ENCODE peak calls at places on chromosomes 13 and 19, in six cellular contexts. One of them, this sample, is unnamed.

GRCh38 chr13:42174344-42175162 is 97.4 kb upstream of the AKAP11 start:
- DNase-seq in stimulated activated CD8-positive, alpha-beta memory T cell treated with anti-CD3 and anti-CD28 coated beads, Interleukin-4, amount 100 ng/mL, for 48 hours: no peak
- DNase-seq in activated naive CD8-positive, alpha-beta T cell treated with anti-CD3 and anti-CD28 coated beads for 36 hours: no peak
- DNase-seq in nucleus accumbens: no peak
- DNase-seq in ovary: no peak
- DNase-seq in germinal center: no peak
- DNase-seq in this sample: no peak

GRCh38 chr19:4130635-4131438 is 6.9 kb upstream of the MAP2K2 start:
- DNase-seq in stimulated activated CD8-positive, alpha-beta memory T cell treated with anti-CD3 and anti-CD28 coated beads, Interleukin-4, amount 100 ng/mL, for 48 hours: no peak
- DNase-seq in activated naive CD8-positive, alpha-beta T cell treated with anti-CD3 and anti-CD28 coated beads for 36 hours: no peak
- DNase-seq in ovary: no peak
- DNase-seq in germinal center: no peak
- DNase-seq in nucleus accumbens: no peak
- DNase-seq in this sample: no peak

GRCh38 chr19:14507704-14508246 is 10.4 kb downstream of the DNAJB1 start:
- DNase-seq in nucleus accumbens: no peak
- DNase-seq in ovary: no peak
- DNase-seq in stimulated activated CD8-positive, alpha-beta memory T cell treated with anti-CD3 and anti-CD28 coated beads, Interleukin-4, amount 100 ng/mL, for 48 hours: no peak
- DNase-seq in activated naive CD8-positive, alpha-beta T cell treated with anti-CD3 and anti-CD28 coated beads for 36 hours: no peak
- DNase-seq in germinal center: no peak
- DNase-seq in this sample: no peak

GRCh38 chr13:52744842-52745241 is 5.2 kb upstream of the CNMD start:
- DNase-seq in stimulated activated CD8-positive, alpha-beta memory T cell treated with anti-CD3 and anti-CD28 coated beads, Interleukin-4, amount 100 ng/mL, for 48 hours: no peak
- DNase-seq in nucleus accumbens: no peak
- DNase-seq in activated naive CD8-positive, alpha-beta T cell treated with anti-CD3 and anti-CD28 coated beads for 36 hours: no peak
- DNase-seq in germinal center: no peak
- DNase-seq in ovary: no peak
- DNase-seq in this sample: no peak

GRCh38 chr13:28099396-28100148 is 804 bp downstream of the FLT3 start:
- DNase-seq in ovary: no peak
- DNase-seq in activated naive CD8-positive, alpha-beta T cell treated with anti-CD3 and anti-CD28 coated beads for 36 hours: no peak
- DNase-seq in nucleus accumbens: no peak
- DNase-seq in germinal center: no peak
- DNase-seq in stimulated activated CD8-positive, alpha-beta memory T cell treated with anti-CD3 and anti-CD28 coated beads, Interleukin-4, amount 100 ng/mL, for 48 hours: no peak
- DNase-seq in this sample: no peak

GRCh38 chr19:17448190-17448967 is at the start of gene TMEM221:
- DNase-seq in stimulated activated CD8-positive, alpha-beta memory T cell treated with anti-CD3 and anti-CD28 coated beads, Interleukin-4, amount 100 ng/mL, for 48 hours: peak
- DNase-seq in germinal center: peak
- DNase-seq in nucleus accumbens: peak
- DNase-seq in activated naive CD8-positive, alpha-beta T cell treated with anti-CD3 and anti-CD28 coated beads for 36 hours: peak
- DNase-seq in ovary: peak
- DNase-seq in this sample: peak

GRCh38 chr13:30442854-30443379 is 20.6 kb downstream of the UBE2L5 start:
- DNase-seq in stimulated activated CD8-positive, alpha-beta memory T cell treated with anti-CD3 and anti-CD28 coated beads, Interleukin-4, amount 100 ng/mL, for 48 hours: no peak
- DNase-seq in ovary: no peak
- DNase-seq in activated naive CD8-positive, alpha-beta T cell treated with anti-CD3 and anti-CD28 coated beads for 36 hours: no peak
- DNase-seq in nucleus accumbens: no peak
- DNase-seq in germinal center: peak
- DNase-seq in this sample: no peak

GRCh38 chr19:19049406-19049805 is 14.4 kb upstream of the SLC25A42 start:
- DNase-seq in stimulated activated CD8-positive, alpha-beta memory T cell treated with anti-CD3 and anti-CD28 coated beads, Interleukin-4, amount 100 ng/mL, for 48 hours: no peak
- DNase-seq in ovary: no peak
- DNase-seq in germinal center: no peak
- DNase-seq in activated naive CD8-positive, alpha-beta T cell treated with anti-CD3 and anti-CD28 coated beads for 36 hours: no peak
- DNase-seq in nucleus accumbens: no peak
- DNase-seq in this sample: no peak

GRCh38 chr13:49241296-49241695 is 6.4 kb upstream of the CDADC1 start:
- DNase-seq in germinal center: no peak
- DNase-seq in stimulated activated CD8-positive, alpha-beta memory T cell treated with anti-CD3 and anti-CD28 coated beads, Interleukin-4, amount 100 ng/mL, for 48 hours: no peak
- DNase-seq in nucleus accumbens: no peak
- DNase-seq in ovary: no peak
- DNase-seq in activated naive CD8-positive, alpha-beta T cell treated with anti-CD3 and anti-CD28 coated beads for 36 hours: no peak
- DNase-seq in this sample: no peak

GRCh38 chr13:112067121-112067741 is at the start of gene SOX1:
- DNase-seq in nucleus accumbens: no peak
- DNase-seq in stimulated activated CD8-positive, alpha-beta memory T cell treated with anti-CD3 and anti-CD28 coated beads, Interleukin-4, amount 100 ng/mL, for 48 hours: no peak
- DNase-seq in activated naive CD8-positive, alpha-beta T cell treated with anti-CD3 and anti-CD28 coated beads for 36 hours: no peak
- DNase-seq in ovary: no peak
- DNase-seq in germinal center: no peak
- DNase-seq in this sample: peak

GRCh38 chr13:91572944-91573535 is 174.6 kb downstream of the GPC5 start:
- DNase-seq in ovary: no peak
- DNase-seq in germinal center: no peak
- DNase-seq in activated naive CD8-positive, alpha-beta T cell treated with anti-CD3 and anti-CD28 coated beads for 36 hours: no peak
- DNase-seq in stimulated activated CD8-positive, alpha-beta memory T cell treated with anti-CD3 and anti-CD28 coated beads, Interleukin-4, amount 100 ng/mL, for 48 hours: no peak
- DNase-seq in nucleus accumbens: no peak
- DNase-seq in this sample: no peak

GRCh38 chr13:49759503-49759902 is 33.0 kb downstream of the KPNA3 start:
- DNase-seq in nucleus accumbens: no peak
- DNase-seq in germinal center: no peak
- DNase-seq in ovary: no peak
- DNase-seq in stimulated activated CD8-positive, alpha-beta memory T cell treated with anti-CD3 and anti-CD28 coated beads, Interleukin-4, amount 100 ng/mL, for 48 hours: no peak
- DNase-seq in activated naive CD8-positive, alpha-beta T cell treated with anti-CD3 and anti-CD28 coated beads for 36 hours: no peak
- DNase-seq in this sample: no peak

GRCh38 chr13:114146173-114146572 is 13.8 kb upstream of the RASA3 start:
- DNase-seq in nucleus accumbens: no peak
- DNase-seq in activated naive CD8-positive, alpha-beta T cell treated with anti-CD3 and anti-CD28 coated beads for 36 hours: no peak
- DNase-seq in ovary: no peak
- DNase-seq in stimulated activated CD8-positive, alpha-beta memory T cell treated with anti-CD3 and anti-CD28 coated beads, Interleukin-4, amount 100 ng/mL, for 48 hours: peak
- DNase-seq in germinal center: no peak
- DNase-seq in this sample: no peak

GRCh38 chr13:62556973-62557372 is 1141.3 kb upstream of the PCDH20 start:
- DNase-seq in ovary: no peak
- DNase-seq in nucleus accumbens: no peak
- DNase-seq in activated naive CD8-positive, alpha-beta T cell treated with anti-CD3 and anti-CD28 coated beads for 36 hours: no peak
- DNase-seq in germinal center: no peak
- DNase-seq in stimulated activated CD8-positive, alpha-beta memory T cell treated with anti-CD3 and anti-CD28 coated beads, Interleukin-4, amount 100 ng/mL, for 48 hours: no peak
- DNase-seq in this sample: no peak

GRCh38 chr13:45242070-45242469 is 41.2 kb upstream of the KCTD4 start:
- DNase-seq in germinal center: no peak
- DNase-seq in nucleus accumbens: no peak
- DNase-seq in activated naive CD8-positive, alpha-beta T cell treated with anti-CD3 and anti-CD28 coated beads for 36 hours: no peak
- DNase-seq in stimulated activated CD8-positive, alpha-beta memory T cell treated with anti-CD3 and anti-CD28 coated beads, Interleukin-4, amount 100 ng/mL, for 48 hours: no peak
- DNase-seq in ovary: no peak
- DNase-seq in this sample: no peak

GRCh38 chr19:55358943-55359908 is 3.8 kb downstream of the GARIN5B start:
- DNase-seq in germinal center: no peak
- DNase-seq in nucleus accumbens: no peak
- DNase-seq in stimulated activated CD8-positive, alpha-beta memory T cell treated with anti-CD3 and anti-CD28 coated beads, Interleukin-4, amount 100 ng/mL, for 48 hours: no peak
- DNase-seq in ovary: no peak
- DNase-seq in activated naive CD8-positive, alpha-beta T cell treated with anti-CD3 and anti-CD28 coated beads for 36 hours: no peak
- DNase-seq in this sample: no peak

GRCh38 chr19:7973883-7974282 is 30.4 kb upstream of the TIMM44 start:
- DNase-seq in nucleus accumbens: peak
- DNase-seq in germinal center: no peak
- DNase-seq in ovary: no peak
- DNase-seq in stimulated activated CD8-positive, alpha-beta memory T cell treated with anti-CD3 and anti-CD28 coated beads, Interleukin-4, amount 100 ng/mL, for 48 hours: no peak
- DNase-seq in activated naive CD8-positive, alpha-beta T cell treated with anti-CD3 and anti-CD28 coated beads for 36 hours: no peak
- DNase-seq in this sample: peak

This sample was measured in right cardiac atrium.